ENCODE peak calls at places on chromosomes 13 and 19, in seven cellular contexts. Q, P, M, U, V, K and F are unnamed samples.

GRCh38 chr13:31885994-31886393 is 145.6 kb upstream of the FRY start:
- DNase-seq in M (no peak), V (no peak), K (no peak), P (no peak), U (peak; percentile 85), Q (no peak), F (peak; percentile 76)

GRCh38 chr19:29442094-29442493 is 83.7 kb upstream of the VSTM2B start:
- DNase-seq in M (no peak), U (no peak), K (no peak), Q (no peak), V (no peak), P (no peak), F (no peak)

GRCh38 chr13:38970380-38971051 is 20.1 kb downstream of the STOML3 start:
- DNase-seq in P (no peak), V (no peak), M (peak; percentile 42), U (no peak), Q (no peak), K (no peak), F (no peak)

GRCh38 chr19:7280940-7281666 is 13.1 kb downstream of the INSR start:
- DNase-seq in M (no peak), Q (no peak), V (no peak), P (no peak), K (no peak), U (no peak), F (no peak)

GRCh38 chr19:18488838-18489626 is 32.8 kb downstream of the ELL start:
- DNase-seq in Q (peak; percentile 69), P (no peak), V (no peak), K (no peak), U (no peak), M (peak; percentile 85), F (peak; percentile 86)

GRCh38 chr13:98576215-98576945 is 527 bp downstream of the STK24 start:
- DNase-seq in V (no peak), P (peak; percentile 62), U (no peak), K (peak; percentile 47), M (peak; percentile 57), Q (peak; percentile 49), F (peak; percentile 71)

GRCh38 chr13:71864094-71864980 is 2.7 kb downstream of the DACH1 start:
- DNase-seq in P (peak; percentile 56), M (peak; percentile 78), Q (no peak), V (no peak), U (peak; percentile 58), K (no peak), F (peak; percentile 63)

GRCh38 chr19:20371911-20372310 is 193.7 kb downstream of the ZNF737 start:
- DNase-seq in U (no peak), K (no peak), Q (no peak), V (no peak), P (no peak), M (peak; percentile 34), F (no peak)

GRCh38 chr13:95603887-95604533 is 40.5 kb downstream of the DZIP1 start:
- DNase-seq in Q (no peak), P (no peak), K (no peak), V (no peak), M (no peak), U (peak; percentile 36), F (no peak)

GRCh38 chr13:106597190-106597589 is 29.3 kb upstream of the ARGLU1 start:
- DNase-seq in Q (peak; percentile 53), U (no peak), K (no peak), V (no peak), M (no peak), P (peak; percentile 77), F (no peak)

GRCh38 chr19:33063356-33064116 is 1.2 kb downstream of the RHPN2 start:
- DNase-seq in K (peak; percentile 41), M (peak; percentile 41), U (peak; percentile 35), Q (no peak), V (no peak), P (no peak), F (peak; percentile 66)

GRCh38 chr13:102707465-102707864 is 12.6 kb upstream of the METTL21C start:
- DNase-seq in P (no peak), Q (no peak), U (peak; percentile 33), V (peak; percentile 62), M (no peak), K (peak; percentile 50), F (no peak)

GRCh38 chr13:44096906-44097305 is 217.2 kb downstream of the LACC1 start:
- DNase-seq in P (no peak), K (no peak), V (no peak), U (no peak), Q (no peak), M (no peak), F (no peak)

GRCh38 chr13:45269204-45269603 is 68.4 kb upstream of the KCTD4 start:
- DNase-seq in V (no peak), M (peak; percentile 45), K (no peak), U (no peak), Q (no peak), P (no peak), F (no peak)

GRCh38 chr13:90947976-90948375 is 399.5 kb upstream of the MIR17HG start:
- DNase-seq in V (no peak), K (no peak), U (no peak), Q (no peak), M (no peak), P (no peak), F (no peak)

GRCh38 chr13:43686557-43686956 is 100.2 kb downstream of the ENOX1 start:
- DNase-seq in P (peak; percentile 64), U (no peak), Q (peak; percentile 38), K (peak; percentile 36), M (no peak), V (peak; percentile 75), F (peak; percentile 89)

GRCh38 chr19:7478843-7479227 is 10.0 kb downstream of the PEX11G start:
- DNase-seq in K (no peak), U (no peak), V (no peak), M (no peak), P (no peak), Q (no peak), F (no peak)

GRCh38 chr19:29139227-29139626 is 73.7 kb downstream of the UQCRFS1 start:
- DNase-seq in P (no peak), M (no peak), U (no peak), V (no peak), K (no peak), Q (no peak), F (no peak)

GRCh38 chr19:12611361-12611699 is 610 bp downstream of the ZNF791 start:
- DNase-seq in Q (peak; percentile 74), M (peak; percentile 72), V (peak; percentile 75), P (peak; percentile 66), K (peak; percentile 82), U (peak; percentile 56), F (peak; percentile 79)

GRCh38 chr13:72839831-72840426 is 58.0 kb downstream of the PIBF1 start:
- DNase-seq in K (peak; percentile 56), M (peak; percentile 75), Q (no peak), U (peak; percentile 41), P (peak; percentile 17), V (peak; percentile 39), F (peak; percentile 76)

GRCh38 chr13:59531571-59532091 is 632.1 kb downstream of the DIAPH3 start:
- DNase-seq in U (no peak), V (peak; percentile 61), P (peak; percentile 85), M (peak; percentile 64), K (peak; percentile 28), Q (peak; percentile 46), F (peak; percentile 87)

GRCh38 chr19:40147338-40147692 is 43.9 kb upstream of the MAP3K10 start:
- DNase-seq in Q (no peak), U (no peak), K (no peak), M (no peak), V (no peak), P (no peak), F (no peak)

GRCh38 chr19:4199699-4200293 is 17.3 kb downstream of the ANKRD24 start:
- DNase-seq in Q (no peak), K (no peak), P (no peak), M (peak; percentile 70), U (no peak), V (no peak), F (peak; percentile 69)

GRCh38 chr19:1428738-1429391 is 9.3 kb upstream of the RPS15 start:
- DNase-seq in P (no peak), K (no peak), U (no peak), M (no peak), Q (no peak), V (no peak), F (no peak)

GRCh38 chr19:676343-677105 is at the start of gene FSTL3:
- DNase-seq in V (no peak), P (no peak), M (no peak), U (no peak), Q (no peak), K (peak; percentile 70), F (no peak)

GRCh38 chr19:31803819-31804446 is 454.7 kb upstream of the TSHZ3 start:
- DNase-seq in P (no peak), V (no peak), U (no peak), K (no peak), Q (no peak), M (no peak), F (no peak)

GRCh38 chr19:4012092-4012974 is 4.8 kb downstream of the PIAS4 start:
- DNase-seq in V (no peak), U (no peak), Q (no peak), K (no peak), P (no peak), M (no peak), F (no peak)

GRCh38 chr19:38449518-38449917 is 16.0 kb downstream of the RYR1 start:
- DNase-seq in K (no peak), V (no peak), P (no peak), Q (no peak), U (no peak), M (no peak), F (no peak)

GRCh38 chr19:2475018-2475701 is 767 bp upstream of the GADD45B start:
- DNase-seq in U (no peak), M (peak; percentile 59), P (peak; percentile 62), V (no peak), Q (peak; percentile 33), K (peak; percentile 70), F (peak; percentile 78)

GRCh38 chr13:30108216-30108912 is 199.0 kb downstream of the KATNAL1 start:
- DNase-seq in K (no peak), P (no peak), Q (no peak), V (no peak), U (no peak), M (no peak), F (no peak)

GRCh38 chr13:105016266-105016665 is 1519.2 kb downstream of the EFNB2 start:
- DNase-seq in P (no peak), K (no peak), V (no peak), M (no peak), U (no peak), Q (no peak), F (no peak)

GRCh38 chr13:51360489-51360888 is 21.0 kb downstream of the SERPINE3 start:
- DNase-seq in K (no peak), M (no peak), U (no peak), Q (no peak), V (no peak), P (no peak), F (no peak)

GRCh38 chr19:16872728-16873127 is 16.1 kb upstream of the F2RL3 start:
- DNase-seq in U (no peak), V (no peak), P (no peak), Q (no peak), K (no peak), M (no peak), F (no peak)

GRCh38 chr19:32977269-32977668 is 5.2 kb downstream of the FAAP24 start:
- DNase-seq in V (no peak), M (no peak), U (no peak), K (no peak), Q (no peak), P (no peak), F (no peak)

GRCh38 chr19:50823389-50824042 is at the start of gene KLK1:
- DNase-seq in K (no peak), U (no peak), P (no peak), V (no peak), M (no peak), Q (no peak), F (peak; percentile 37)